ENCODE peak calls at places on chromosomes 13 and 19, in nine cellular contexts. N is left ventricle myocardium inferior, R is Caco-2, B is astrocyte, W is IMR-90, A is suprapubic skin, U is thoracic aorta, H is right cardiac atrium, Q is endodermal cell. D is an unnamed sample.

GRCh38 chr19:39167461-39168257 is 29.1 kb upstream of the NCCRP1 start:
- DNase-seq in R (peak; percentile 71), Q (peak; percentile 70), N (no peak), W (no peak), H (peak; percentile 18), B (no peak), U (no peak), A (no peak), D (no peak)

GRCh38 chr19:31554360-31554759 is 205.1 kb upstream of the TSHZ3 start:
- DNase-seq in B (no peak), A (no peak), R (no peak), W (no peak), H (no peak), Q (no peak), U (no peak), N (no peak), D (no peak)

GRCh38 chr19:43784981-43785808 is 4.4 kb upstream of the KCNN4 start:
- DNase-seq in N (no peak), Q (peak; percentile 88), W (peak; percentile 67), U (no peak), A (no peak), H (peak; percentile 77), R (peak; percentile 78), B (peak; percentile 38), D (peak; percentile 66)

GRCh38 chr13:27954406-27954851 is 14.7 kb downstream of the CDX2 start:
- DNase-seq in W (no peak), U (no peak), N (no peak), B (no peak), R (peak; percentile 82), A (no peak), H (no peak), Q (peak; percentile 79), D (no peak)

GRCh38 chr13:24625870-24626419 is 54.3 kb upstream of the ATP12A start:
- DNase-seq in H (no peak), B (no peak), W (no peak), U (no peak), N (no peak), A (no peak), Q (no peak), R (no peak), D (no peak)

GRCh38 chr19:3243851-3244700 is 19.6 kb downstream of the CELF5 start:
- DNase-seq in W (peak; percentile 56), H (peak; percentile 75), B (peak; percentile 47), Q (peak; percentile 91), U (no peak), R (peak; percentile 68), A (no peak), N (no peak), D (no peak)

GRCh38 chr19:39297931-39298634 is 1.9 kb downstream of the IFNL1 start:
- DNase-seq in W (no peak), A (peak; percentile 65), H (peak; percentile 76), U (no peak), N (no peak), Q (no peak), R (no peak), B (no peak), D (no peak)

GRCh38 chr19:58366576-58367430 is 4.3 kb upstream of the ZNF497 start:
- DNase-seq in N (no peak), U (no peak), A (no peak), H (peak; percentile 36), W (no peak), B (no peak), Q (no peak), R (no peak), D (peak; percentile 33)

GRCh38 chr13:46712524-46712923 is 84.4 kb downstream of the ESD start:
- DNase-seq in A (no peak), N (no peak), U (no peak), B (no peak), H (no peak), W (no peak), Q (peak; percentile 58), R (no peak), D (no peak)

GRCh38 chr19:21838646-21839045 is 2.7 kb upstream of the ZNF43 start:
- DNase-seq in H (no peak), B (peak; percentile 14), R (no peak), U (no peak), N (no peak), Q (no peak), A (no peak), W (peak; percentile 65), D (no peak)

GRCh38 chr13:113863511-113864302 is at the start of gene GAS6:
- DNase-seq in H (peak; percentile 87), B (no peak), W (no peak), Q (peak; percentile 78), A (peak; percentile 81), U (no peak), N (peak; percentile 82), R (peak; percentile 77), D (no peak)

GRCh38 chr13:113002206-113002821 is 33.3 kb downstream of the MCF2L start:
- DNase-seq in H (no peak), B (no peak), N (no peak), Q (peak; percentile 90), U (no peak), R (peak; percentile 70), A (no peak), W (no peak), D (no peak)

GRCh38 chr19:40433391-40434216 is 7.8 kb upstream of the SERTAD1 start:
- DNase-seq in A (peak; percentile 95), Q (peak; percentile 93), R (peak; percentile 92), U (peak; percentile 52), N (peak; percentile 89), H (peak; percentile 95), W (peak; percentile 88), B (peak; percentile 81), D (peak; percentile 92)

GRCh38 chr13:84873951-84874350 is 925.3 kb downstream of the SLITRK6 start:
- DNase-seq in W (no peak), H (no peak), B (no peak), U (no peak), R (no peak), Q (no peak), N (no peak), A (no peak), D (no peak)

GRCh38 chr19:31262673-31263308 is 86.4 kb downstream of the TSHZ3 start:
- DNase-seq in A (no peak), H (peak; percentile 51), Q (no peak), B (no peak), N (no peak), U (no peak), W (peak; percentile 34), R (no peak), D (no peak)

GRCh38 chr19:12727745-12728433 is 4.2 kb upstream of the TNPO2 start:
- DNase-seq in H (no peak), U (no peak), W (no peak), N (no peak), A (no peak), B (no peak), R (no peak), Q (no peak), D (no peak)

GRCh38 chr13:46751811-46752635 is 44.9 kb downstream of the ESD start:
- DNase-seq in Q (no peak), B (peak; percentile 60), R (no peak), W (peak; percentile 45), A (no peak), N (no peak), U (no peak), H (no peak), D (no peak)

DNA sequence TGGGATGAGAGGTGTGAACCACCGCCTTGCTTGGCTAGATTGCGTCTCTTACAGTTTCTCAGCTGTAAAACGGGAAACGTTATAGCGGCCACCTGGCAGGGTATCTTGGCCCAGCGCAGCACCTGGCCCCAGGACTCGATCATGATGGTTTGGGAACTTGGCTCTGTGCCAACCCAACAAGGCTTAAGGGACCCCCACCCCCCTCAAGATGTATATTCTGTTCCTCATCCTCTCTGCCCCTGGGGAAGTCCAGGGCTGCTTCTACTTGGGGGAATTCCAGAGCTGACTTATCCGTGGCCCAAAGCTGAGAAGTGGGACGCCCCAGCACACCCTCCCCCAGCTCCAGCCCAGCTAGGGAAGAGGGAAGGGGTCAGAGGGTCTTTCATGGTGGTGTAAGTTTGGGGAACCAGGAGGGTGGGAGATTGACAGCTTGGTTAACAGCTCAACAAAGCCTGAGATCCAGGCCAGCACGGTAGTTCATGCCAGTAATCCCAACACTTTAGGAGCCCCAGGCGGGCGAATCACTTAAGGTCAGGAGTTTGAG is 695 bp downstream of the ICAM1 start:
- DNase-seq in W (peak; percentile 56), H (peak; percentile 60), B (no peak), U (no peak), R (no peak), N (no peak), A (no peak), Q (no peak), D (no peak)
- H3K4me1 ChIP-seq in W (peaks cover 5% of the 10 kb centered on the region), H (no peaks in the 10 kb centered on the region), B (peaks cover 12% of the 10 kb centered on the region), U (peaks cover 13% of the 10 kb centered on the region), R (peaks cover 13% of the 10 kb centered on the region), N (peaks cover 48% of the 10 kb centered on the region), A (peaks cover 30% of the 10 kb centered on the region), Q (no peaks in the 10 kb centered on the region), D (peaks cover 25% of the 10 kb centered on the region)

GRCh38 chr13:40087021-40088002 is 431.9 kb downstream of the COG6 start:
- DNase-seq in Q (peak; percentile 52), A (no peak), W (no peak), U (no peak), B (no peak), H (no peak), R (peak; percentile 30), N (no peak), D (no peak)
- H3K4me1 ChIP-seq in Q (no peaks in the 10 kb centered on the region), A (no peaks in the 10 kb centered on the region), W (no peaks in the 10 kb centered on the region), U (no peaks in the 10 kb centered on the region), B (no peaks in the 10 kb centered on the region), H (peaks cover 2% of the 10 kb centered on the region), R (peaks cover 12% of the 10 kb centered on the region), N (no peaks in the 10 kb centered on the region), D (no peaks in the 10 kb centered on the region)

DNA sequence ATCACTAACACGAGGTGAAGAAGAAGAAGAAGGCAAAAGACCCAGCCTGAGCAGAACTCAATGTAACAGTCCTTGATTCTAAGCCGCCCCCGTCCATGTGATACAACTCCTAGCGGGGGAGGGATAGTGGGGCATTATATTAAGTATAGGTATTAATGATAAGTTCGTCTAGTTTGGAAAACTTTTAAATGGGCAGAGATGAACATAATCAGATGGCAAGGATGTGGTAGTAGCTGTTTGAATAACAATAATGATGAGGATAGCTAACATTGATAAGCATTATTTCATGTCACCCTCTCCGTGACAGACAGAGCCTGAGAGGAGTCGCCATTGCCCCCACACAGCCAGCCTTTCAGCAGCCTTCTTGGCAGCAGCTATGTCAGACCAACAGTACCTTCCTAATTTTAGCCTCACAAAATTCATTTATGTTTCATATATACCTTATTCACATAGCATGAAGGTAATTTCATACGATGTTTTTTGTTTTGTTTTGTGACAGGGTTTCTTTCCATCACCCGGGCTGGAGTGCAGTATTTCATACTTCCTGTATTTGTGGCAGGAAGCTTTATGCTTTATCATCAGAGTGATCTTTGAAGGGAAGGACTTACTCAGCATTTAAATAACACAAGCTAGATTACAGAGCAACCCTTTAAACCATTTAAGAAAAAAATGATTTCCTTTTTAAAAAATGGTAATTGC is 64.4 kb upstream of the NPAS1 start:
- DNase-seq in Q (no peak), U (no peak), H (no peak), N (no peak), B (peak; percentile 59), R (no peak), A (no peak), W (peak; percentile 52), D (no peak)
- H3K4me1 ChIP-seq in Q (no peaks in the 10 kb centered on the region), U (peaks cover 43% of the 10 kb centered on the region), H (peaks cover 25% of the 10 kb centered on the region), N (peaks cover 75% of the 10 kb centered on the region), B (peaks cover 36% of the 10 kb centered on the region), R (peaks cover 39% of the 10 kb centered on the region), A (peaks cover 48% of the 10 kb centered on the region), W (peaks cover 33% of the 10 kb centered on the region), D (peaks cover 66% of the 10 kb centered on the region)

DNA sequence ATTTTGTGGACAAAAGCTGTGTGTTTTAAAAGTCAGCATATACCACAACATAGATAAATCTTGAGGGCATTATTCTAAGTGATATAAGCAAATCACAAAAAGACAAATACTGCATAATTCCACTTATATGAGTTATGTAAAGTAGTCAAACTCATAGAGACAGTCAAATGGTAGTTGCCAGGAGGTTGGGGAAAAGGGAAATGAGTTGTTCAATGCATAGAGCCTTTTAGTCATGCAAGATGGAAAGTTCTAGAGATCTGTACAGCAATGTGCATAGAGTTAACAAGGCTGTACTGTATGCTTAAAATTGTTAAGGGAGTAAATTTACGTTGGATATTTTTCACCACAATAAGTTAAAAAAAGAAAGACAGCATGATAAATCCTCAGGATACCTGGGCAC is 244.7 kb downstream of the DCT start:
- DNase-seq in U (no peak), W (no peak), A (no peak), Q (no peak), B (no peak), H (no peak), N (no peak), R (no peak), D (no peak)
- H3K4me1 ChIP-seq in U (peaks cover 11% of the 10 kb centered on the region), W (peaks cover 2% of the 10 kb centered on the region), A (no peaks in the 10 kb centered on the region), Q (no peaks in the 10 kb centered on the region), B (peaks cover 26% of the 10 kb centered on the region), H (no peaks in the 10 kb centered on the region), N (no peaks in the 10 kb centered on the region), R (no peaks in the 10 kb centered on the region), D (peaks cover 19% of the 10 kb centered on the region)